ENCODE peak calls at places on chromosome 3, in seven cellular contexts. O is transverse colon; W is SW 1271; E is KBM-7; I is stimulated activated CD8-positive, alpha-beta memory T cell treated with anti-CD3 and anti-CD28 coated beads, Interleukin-4, amount 100 ng/mL, for 48 hours; Z is GOT3; V is colonic mucosa. N is an unnamed sample.

GRCh38 chr3:49351521-49352011 is 6.6 kb downstream of the GPX1 start:
- DNase-seq in O (no peak), W (no peak), E (peak), I (no peak), Z (no peak), V (no peak), N (no peak)

GRCh38 chr3:101725890-101726275 is 1.5 kb downstream of the CEP97 start:
- DNase-seq in O (no peak), W (no peak), E (no peak), I (no peak), Z (no peak), V (no peak), N (no peak)

GRCh38 chr3:43962043-43962442 is 271.3 kb downstream of the ABHD5 start:
- DNase-seq in O (no peak), W (no peak), E (no peak), I (no peak), Z (no peak), V (no peak), N (no peak)

GRCh38 chr3:152466784-152467183 is 198.1 kb downstream of the MBNL1 start:
- DNase-seq in O (no peak), W (peak), E (peak), I (no peak), Z (no peak), V (no peak), N (no peak)

GRCh38 chr3:141094851-141095545 is 43.9 kb downstream of the SPSB4 start:
- DNase-seq in O (peak), W (no peak), E (no peak), I (no peak), Z (no peak), V (peak), N (no peak)

GRCh38 chr3:157145566-157145965 is 14.4 kb downstream of the CCNL1 start:
- DNase-seq in O (no peak), W (no peak), E (no peak), I (no peak), Z (no peak), V (no peak), N (no peak)

GRCh38 chr3:51684971-51685751 is 14.1 kb downstream of the TEX264 start:
- DNase-seq in O (no peak), W (no peak), E (no peak), I (no peak), Z (no peak), V (no peak), N (no peak)

GRCh38 chr3:150469031-150469930 is 61.2 kb downstream of the TSC22D2 start:
- DNase-seq in O (peak), W (peak), E (no peak), I (no peak), Z (peak), V (peak), N (peak)

GRCh38 chr3:196177567-196177966 is 33.6 kb downstream of the ZDHHC19 start:
- DNase-seq in O (peak), W (no peak), E (no peak), I (no peak), Z (no peak), V (no peak), N (no peak)

GRCh38 chr3:111582114-111582461 is 13.1 kb downstream of the ZBED2 start:
- DNase-seq in O (no peak), W (peak), E (no peak), I (no peak), Z (no peak), V (no peak), N (no peak)

N was measured in Panc1.